ENCODE peak calls at places on chromosomes 5 and 9, in ten cellular contexts. One of them, this sample, is unnamed. For H3K9me3, the result is how much of the 10 kb centered on the place peaks cover.

GRCh38 chr5:73104326-73104725 is 16.0 kb upstream of the TMEM171 start:
- DNase-seq in upper lobe of right lung: no peak
- DNase-seq in cardiac muscle cell: no peak
- DNase-seq in CD8-positive, alpha-beta memory T cell: no peak
- DNase-seq in astrocyte: no peak
- DNase-seq in ovary: no peak
- DNase-seq in hepatocyte: no peak
- DNase-seq in ascending aorta: no peak
- DNase-seq in pancreas: no peak
- DNase-seq in testis: no peak
- DNase-seq in this sample: no peak

GRCh38 chr5:54547711-54548250 is 30.2 kb downstream of the SNX18 start:
- DNase-seq in upper lobe of right lung: no peak
- DNase-seq in cardiac muscle cell: peak
- DNase-seq in CD8-positive, alpha-beta memory T cell: no peak
- DNase-seq in astrocyte: peak
- DNase-seq in ovary: no peak
- DNase-seq in hepatocyte: peak
- DNase-seq in ascending aorta: peak
- DNase-seq in pancreas: no peak
- DNase-seq in testis: peak
- DNase-seq in this sample: no peak

GRCh38 chr5:160197341-160198147 is 31.8 kb upstream of the FABP6 start:
- DNase-seq in upper lobe of right lung: no peak
- DNase-seq in cardiac muscle cell: peak
- DNase-seq in CD8-positive, alpha-beta memory T cell: no peak
- DNase-seq in astrocyte: no peak
- DNase-seq in ovary: peak
- DNase-seq in hepatocyte: peak
- DNase-seq in ascending aorta: no peak
- DNase-seq in pancreas: no peak
- DNase-seq in testis: peak
- DNase-seq in this sample: peak

GRCh38 chr5:168755548-168756093 is 176.5 kb upstream of the PANK3 start:
- DNase-seq in upper lobe of right lung: no peak
- DNase-seq in cardiac muscle cell: no peak
- DNase-seq in CD8-positive, alpha-beta memory T cell: no peak
- DNase-seq in astrocyte: no peak
- DNase-seq in ovary: no peak
- DNase-seq in hepatocyte: no peak
- DNase-seq in ascending aorta: no peak
- DNase-seq in pancreas: no peak
- DNase-seq in testis: no peak
- DNase-seq in this sample: no peak

GRCh38 chr5:72394688-72395087 is 74.5 kb downstream of the PTCD2 start:
- DNase-seq in upper lobe of right lung: no peak
- DNase-seq in cardiac muscle cell: peak
- DNase-seq in CD8-positive, alpha-beta memory T cell: no peak
- DNase-seq in astrocyte: no peak
- DNase-seq in ovary: no peak
- DNase-seq in hepatocyte: peak
- DNase-seq in ascending aorta: no peak
- DNase-seq in pancreas: no peak
- DNase-seq in testis: peak
- DNase-seq in this sample: peak

GRCh38 chr5:73682176-73682575 is 56.2 kb downstream of the ARHGEF28 start:
- DNase-seq in upper lobe of right lung: no peak
- DNase-seq in cardiac muscle cell: peak
- DNase-seq in CD8-positive, alpha-beta memory T cell: no peak
- DNase-seq in astrocyte: no peak
- DNase-seq in ovary: no peak
- DNase-seq in hepatocyte: no peak
- DNase-seq in ascending aorta: no peak
- DNase-seq in pancreas: no peak
- DNase-seq in testis: no peak
- DNase-seq in this sample: no peak

GRCh38 chr9:98787766-98788335 is 8.5 kb downstream of the ANKS6 start:
- DNase-seq in upper lobe of right lung: no peak
- DNase-seq in cardiac muscle cell: no peak
- DNase-seq in CD8-positive, alpha-beta memory T cell: no peak
- DNase-seq in astrocyte: no peak
- DNase-seq in ovary: no peak
- DNase-seq in hepatocyte: no peak
- DNase-seq in ascending aorta: peak
- DNase-seq in pancreas: no peak
- DNase-seq in testis: peak
- DNase-seq in this sample: no peak

GRCh38 chr9:99189186-99189585 is 32.6 kb downstream of the ALG2 start:
- DNase-seq in upper lobe of right lung: no peak
- DNase-seq in cardiac muscle cell: no peak
- DNase-seq in CD8-positive, alpha-beta memory T cell: no peak
- DNase-seq in astrocyte: no peak
- DNase-seq in ovary: no peak
- DNase-seq in hepatocyte: no peak
- DNase-seq in ascending aorta: no peak
- DNase-seq in pancreas: no peak
- DNase-seq in testis: no peak
- DNase-seq in this sample: no peak

GRCh38 chr9:98899399-98900056 is 44.2 kb upstream of the COL15A1 start:
- DNase-seq in upper lobe of right lung: no peak
- DNase-seq in cardiac muscle cell: peak
- DNase-seq in CD8-positive, alpha-beta memory T cell: no peak
- DNase-seq in astrocyte: peak
- DNase-seq in ovary: no peak
- DNase-seq in hepatocyte: peak
- DNase-seq in ascending aorta: no peak
- DNase-seq in pancreas: no peak
- DNase-seq in testis: no peak
- DNase-seq in this sample: no peak

GRCh38 chr5:64594601-64595518 is 89.0 kb downstream of the RGS7BP start:
- DNase-seq in upper lobe of right lung: no peak
- DNase-seq in cardiac muscle cell: peak
- DNase-seq in CD8-positive, alpha-beta memory T cell: no peak
- DNase-seq in astrocyte: no peak
- DNase-seq in ovary: peak
- DNase-seq in hepatocyte: peak
- DNase-seq in ascending aorta: no peak
- DNase-seq in pancreas: no peak
- DNase-seq in testis: peak
- DNase-seq in this sample: peak

GRCh38 chr9:133715295-133715865 is 22.8 kb downstream of the SARDH start:
- DNase-seq in upper lobe of right lung: peak
- DNase-seq in cardiac muscle cell: peak
- DNase-seq in CD8-positive, alpha-beta memory T cell: no peak
- DNase-seq in astrocyte: peak
- DNase-seq in ovary: peak
- DNase-seq in hepatocyte: no peak
- DNase-seq in ascending aorta: no peak
- DNase-seq in pancreas: no peak
- DNase-seq in testis: no peak
- DNase-seq in this sample: peak

GRCh38 chr9:98109052-98109451 is 10.0 kb downstream of the TRIM14 start:
- DNase-seq in upper lobe of right lung: no peak
- DNase-seq in cardiac muscle cell: no peak
- DNase-seq in CD8-positive, alpha-beta memory T cell: no peak
- DNase-seq in astrocyte: no peak
- DNase-seq in ovary: no peak
- DNase-seq in hepatocyte: no peak
- DNase-seq in ascending aorta: no peak
- DNase-seq in pancreas: no peak
- DNase-seq in testis: no peak
- DNase-seq in this sample: no peak

GRCh38 chr5:75668988-75669760 is 48.1 kb downstream of the POC5 start:
- DNase-seq in upper lobe of right lung: no peak
- DNase-seq in cardiac muscle cell: peak
- DNase-seq in CD8-positive, alpha-beta memory T cell: peak
- DNase-seq in astrocyte: peak
- DNase-seq in ovary: no peak
- DNase-seq in hepatocyte: peak
- DNase-seq in ascending aorta: no peak
- DNase-seq in pancreas: peak
- DNase-seq in testis: peak
- DNase-seq in this sample: no peak

GRCh38 chr5:107867266-107867665 is 196.5 kb upstream of the EFNA5 start:
- DNase-seq in upper lobe of right lung: no peak
- DNase-seq in cardiac muscle cell: no peak
- DNase-seq in CD8-positive, alpha-beta memory T cell: no peak
- DNase-seq in astrocyte: peak
- DNase-seq in ovary: no peak
- DNase-seq in hepatocyte: no peak
- DNase-seq in ascending aorta: no peak
- DNase-seq in pancreas: no peak
- DNase-seq in testis: no peak
- DNase-seq in this sample: no peak

GRCh38 chr5:91311168-91311696 is 71.9 kb downstream of the ARRDC3 start:
- DNase-seq in upper lobe of right lung: no peak
- DNase-seq in cardiac muscle cell: no peak
- DNase-seq in CD8-positive, alpha-beta memory T cell: no peak
- DNase-seq in astrocyte: no peak
- DNase-seq in ovary: no peak
- DNase-seq in hepatocyte: no peak
- DNase-seq in ascending aorta: no peak
- DNase-seq in pancreas: no peak
- DNase-seq in testis: no peak
- DNase-seq in this sample: no peak

GRCh38 chr9:89274838-89275237 is 36.2 kb upstream of the CKS2 start:
- DNase-seq in upper lobe of right lung: no peak
- DNase-seq in cardiac muscle cell: peak
- DNase-seq in CD8-positive, alpha-beta memory T cell: no peak
- DNase-seq in astrocyte: peak
- DNase-seq in ovary: no peak
- DNase-seq in hepatocyte: no peak
- DNase-seq in ascending aorta: no peak
- DNase-seq in pancreas: no peak
- DNase-seq in testis: no peak
- DNase-seq in this sample: no peak

GRCh38 chr9:132923346-132923902 is 21.0 kb downstream of the TSC1 start:
- DNase-seq in upper lobe of right lung: no peak
- DNase-seq in cardiac muscle cell: no peak
- DNase-seq in CD8-positive, alpha-beta memory T cell: no peak
- DNase-seq in astrocyte: no peak
- DNase-seq in ovary: no peak
- DNase-seq in hepatocyte: no peak
- DNase-seq in ascending aorta: no peak
- DNase-seq in pancreas: no peak
- DNase-seq in testis: no peak
- DNase-seq in this sample: no peak

GRCh38 chr9:109101810-109102209 is 17.9 kb downstream of the TMEM245 start:
- DNase-seq in upper lobe of right lung: no peak
- DNase-seq in cardiac muscle cell: peak
- DNase-seq in CD8-positive, alpha-beta memory T cell: no peak
- DNase-seq in astrocyte: peak
- DNase-seq in ovary: no peak
- DNase-seq in hepatocyte: no peak
- DNase-seq in ascending aorta: no peak
- DNase-seq in pancreas: no peak
- DNase-seq in testis: no peak
- DNase-seq in this sample: no peak
- H3K4me3 ChIP-seq in upper lobe of right lung: no peak
- H3K4me3 ChIP-seq in cardiac muscle cell: no peak
- H3K4me3 ChIP-seq in CD8-positive, alpha-beta memory T cell: peak
- H3K4me3 ChIP-seq in astrocyte: no peak
- H3K4me3 ChIP-seq in ovary: no peak
- H3K4me3 ChIP-seq in hepatocyte: no peak
- H3K4me3 ChIP-seq in ascending aorta: no peak
- H3K4me3 ChIP-seq in pancreas: no peak
- H3K4me3 ChIP-seq in testis: no peak
- H3K4me3 ChIP-seq in this sample: no peak

GRCh38 chr5:150033334-150033733 is 32.8 kb downstream of the HMGXB3 start:
- DNase-seq in upper lobe of right lung: no peak
- DNase-seq in cardiac muscle cell: no peak
- DNase-seq in CD8-positive, alpha-beta memory T cell: no peak
- DNase-seq in astrocyte: no peak
- DNase-seq in ovary: no peak
- DNase-seq in hepatocyte: no peak
- DNase-seq in ascending aorta: no peak
- DNase-seq in pancreas: no peak
- DNase-seq in testis: no peak
- DNase-seq in this sample: no peak

GRCh38 chr5:150036513-150036912 is 36.0 kb downstream of the HMGXB3 start:
- DNase-seq in upper lobe of right lung: no peak
- DNase-seq in cardiac muscle cell: peak
- DNase-seq in CD8-positive, alpha-beta memory T cell: no peak
- DNase-seq in astrocyte: peak
- DNase-seq in ovary: no peak
- DNase-seq in hepatocyte: peak
- DNase-seq in ascending aorta: no peak
- DNase-seq in pancreas: no peak
- DNase-seq in testis: no peak
- DNase-seq in this sample: no peak

GRCh38 chr5:150038547-150038946 is 38.0 kb downstream of the HMGXB3 start:
- DNase-seq in upper lobe of right lung: no peak
- DNase-seq in cardiac muscle cell: no peak
- DNase-seq in CD8-positive, alpha-beta memory T cell: no peak
- DNase-seq in astrocyte: no peak
- DNase-seq in ovary: no peak
- DNase-seq in hepatocyte: no peak
- DNase-seq in ascending aorta: no peak
- DNase-seq in pancreas: no peak
- DNase-seq in testis: no peak
- DNase-seq in this sample: no peak

GRCh38 chr5:150034677-150035076 is 34.1 kb downstream of the HMGXB3 start:
- DNase-seq in upper lobe of right lung: no peak
- DNase-seq in cardiac muscle cell: peak
- DNase-seq in CD8-positive, alpha-beta memory T cell: no peak
- DNase-seq in astrocyte: peak
- DNase-seq in ovary: no peak
- DNase-seq in hepatocyte: no peak
- DNase-seq in ascending aorta: no peak
- DNase-seq in pancreas: no peak
- DNase-seq in testis: no peak
- DNase-seq in this sample: no peak

GRCh38 chr5:150035139-150035893 is 34.8 kb downstream of the HMGXB3 start:
- DNase-seq in upper lobe of right lung: no peak
- DNase-seq in cardiac muscle cell: no peak
- DNase-seq in CD8-positive, alpha-beta memory T cell: no peak
- DNase-seq in astrocyte: no peak
- DNase-seq in ovary: no peak
- DNase-seq in hepatocyte: no peak
- DNase-seq in ascending aorta: no peak
- DNase-seq in pancreas: no peak
- DNase-seq in testis: no peak
- DNase-seq in this sample: no peak
- H3K27ac ChIP-seq in upper lobe of right lung: no peak
- H3K27ac ChIP-seq in cardiac muscle cell: no peak
- H3K27ac ChIP-seq in CD8-positive, alpha-beta memory T cell: no peak
- H3K27ac ChIP-seq in astrocyte: peak
- H3K27ac ChIP-seq in ovary: no peak
- H3K27ac ChIP-seq in hepatocyte: no peak
- H3K27ac ChIP-seq in ascending aorta: no peak
- H3K27ac ChIP-seq in pancreas: no peak
- H3K27ac ChIP-seq in testis: no peak
- H3K27ac ChIP-seq in this sample: no peak

GRCh38 chr5:170781946-170782345 is 1.6 kb upstream of the GABRP start:
- DNase-seq in upper lobe of right lung: no peak
- DNase-seq in cardiac muscle cell: no peak
- DNase-seq in CD8-positive, alpha-beta memory T cell: no peak
- DNase-seq in astrocyte: no peak
- DNase-seq in ovary: no peak
- DNase-seq in hepatocyte: no peak
- DNase-seq in ascending aorta: no peak
- DNase-seq in pancreas: no peak
- DNase-seq in testis: no peak
- DNase-seq in this sample: no peak
- H3K9me3 ChIP-seq in upper lobe of right lung: under half
- H3K9me3 ChIP-seq in cardiac muscle cell: under half
- H3K9me3 ChIP-seq in CD8-positive, alpha-beta memory T cell: under half
- H3K9me3 ChIP-seq in astrocyte: under half
- H3K9me3 ChIP-seq in ovary: under half
- H3K9me3 ChIP-seq in hepatocyte: under half
- H3K9me3 ChIP-seq in ascending aorta: under half
- H3K9me3 ChIP-seq in pancreas: under half
- H3K9me3 ChIP-seq in testis: under half
- H3K9me3 ChIP-seq in this sample: under half

GRCh38 chr5:1268666-1269065 is 26.2 kb downstream of the TERT start:
- DNase-seq in upper lobe of right lung: no peak
- DNase-seq in cardiac muscle cell: no peak
- DNase-seq in CD8-positive, alpha-beta memory T cell: no peak
- DNase-seq in astrocyte: no peak
- DNase-seq in ovary: no peak
- DNase-seq in hepatocyte: no peak
- DNase-seq in ascending aorta: no peak
- DNase-seq in pancreas: no peak
- DNase-seq in testis: no peak
- DNase-seq in this sample: no peak
- H3K4me3 ChIP-seq in upper lobe of right lung: no peak
- H3K4me3 ChIP-seq in cardiac muscle cell: no peak
- H3K4me3 ChIP-seq in CD8-positive, alpha-beta memory T cell: no peak
- H3K4me3 ChIP-seq in astrocyte: no peak
- H3K4me3 ChIP-seq in ovary: no peak
- H3K4me3 ChIP-seq in hepatocyte: no peak
- H3K4me3 ChIP-seq in ascending aorta: no peak
- H3K4me3 ChIP-seq in pancreas: no peak
- H3K4me3 ChIP-seq in testis: no peak
- H3K4me3 ChIP-seq in this sample: no peak

This sample was measured in endodermal cell.